ENCODE peak calls at places on chromosomes 16 and 17, in five cellular contexts. D is ecto neural progenitor cell; B is RCC 7860; T is activated CD4-positive, alpha-beta T cell treated with anti-CD3 and anti-CD28 coated beads, Interleukin-2, amount 50 U/mL, for 24 hours; V is cardiac muscle cell. F is an unnamed sample.

GRCh38 chr16:69844441-69844840 is 82.3 kb downstream of the WWP2 start:
- DNase-seq in D (no peak), B (no peak), T (no peak), V (no peak), F (no peak)

GRCh38 chr16:5065813-5066212 is at the start of gene C16orf89:
- DNase-seq in D (no peak), B (no peak), T (no peak), V (no peak), F (no peak)

GRCh38 chr17:1573932-1574696 is 11.5 kb upstream of the PITPNA start:
- DNase-seq in D (peak; percentile 91), B (peak; percentile 30), T (peak; percentile 45), V (peak; percentile 86), F (peak; percentile 45)

GRCh38 chr17:61467416-61468262 is 15.4 kb downstream of the TBX4 start:
- DNase-seq in D (peak; percentile 87), B (no peak), T (no peak), V (peak; percentile 62), F (no peak)

GRCh38 chr17:82171750-82172375 is 40.8 kb downstream of the CCDC57 start:
- DNase-seq in D (no peak), B (no peak), T (no peak), V (no peak), F (no peak)

GRCh38 chr17:28177351-28177750 is 134.9 kb downstream of the NLK start:
- DNase-seq in D (no peak), B (no peak), T (no peak), V (no peak), F (no peak)

GRCh38 chr17:67671492-67671891 is 46.2 kb upstream of the NOL11 start:
- DNase-seq in D (no peak), B (no peak), T (no peak), V (no peak), F (no peak)

GRCh38 chr16:12573730-12574383 is 229.8 kb downstream of the CPPED1 start:
- DNase-seq in D (peak; percentile 68), B (peak; percentile 59), T (peak; percentile 65), V (peak; percentile 38), F (peak; percentile 23)

F was measured in HAP-1.